ENCODE peak calls at places on chromosomes 11 and 22, in nine cellular contexts. One of them, this sample, is unnamed.

GRCh38 chr22:50199251-50199721 is 1.5 kb upstream of the SELENOO start:
- DNase-seq in adrenal gland: no peak
- DNase-seq in tibial nerve: no peak
- DNase-seq in ovary: peak
- DNase-seq in esophagus muscularis mucosa: no peak
- DNase-seq in uterus: no peak
- DNase-seq in stomach: no peak
- DNase-seq in heart left ventricle: no peak
- DNase-seq in transverse colon: no peak
- DNase-seq in this sample: no peak

GRCh38 chr11:94968334-94968958 is 4.9 kb downstream of the CWC15 start:
- DNase-seq in adrenal gland: no peak
- DNase-seq in tibial nerve: no peak
- DNase-seq in ovary: no peak
- DNase-seq in esophagus muscularis mucosa: no peak
- DNase-seq in uterus: no peak
- DNase-seq in stomach: no peak
- DNase-seq in heart left ventricle: no peak
- DNase-seq in transverse colon: no peak
- DNase-seq in this sample: no peak

GRCh38 chr11:44990665-44991064 is 40.0 kb upstream of the TP53I11 start:
- DNase-seq in adrenal gland: no peak
- DNase-seq in tibial nerve: no peak
- DNase-seq in ovary: no peak
- DNase-seq in esophagus muscularis mucosa: no peak
- DNase-seq in uterus: no peak
- DNase-seq in stomach: no peak
- DNase-seq in heart left ventricle: no peak
- DNase-seq in transverse colon: no peak
- DNase-seq in this sample: peak

GRCh38 chr11:69295995-69296889 is 2.3 kb downstream of the MYEOV start:
- DNase-seq in adrenal gland: peak
- DNase-seq in tibial nerve: peak
- DNase-seq in ovary: no peak
- DNase-seq in esophagus muscularis mucosa: no peak
- DNase-seq in uterus: no peak
- DNase-seq in stomach: peak
- DNase-seq in heart left ventricle: no peak
- DNase-seq in transverse colon: peak
- DNase-seq in this sample: peak

GRCh38 chr11:96228472-96228871 is 114.5 kb downstream of the MAML2 start:
- DNase-seq in adrenal gland: peak
- DNase-seq in tibial nerve: peak
- DNase-seq in ovary: peak
- DNase-seq in esophagus muscularis mucosa: no peak
- DNase-seq in uterus: peak
- DNase-seq in stomach: peak
- DNase-seq in heart left ventricle: peak
- DNase-seq in transverse colon: peak
- DNase-seq in this sample: peak

GRCh38 chr11:68551777-68552176 is 91.2 kb downstream of the PPP6R3 start:
- DNase-seq in adrenal gland: no peak
- DNase-seq in tibial nerve: no peak
- DNase-seq in ovary: no peak
- DNase-seq in esophagus muscularis mucosa: no peak
- DNase-seq in uterus: no peak
- DNase-seq in stomach: no peak
- DNase-seq in heart left ventricle: no peak
- DNase-seq in transverse colon: no peak
- DNase-seq in this sample: no peak

GRCh38 chr22:24969588-24970301 is 17.2 kb downstream of the KIAA1671 start:
- DNase-seq in adrenal gland: peak
- DNase-seq in tibial nerve: peak
- DNase-seq in ovary: no peak
- DNase-seq in esophagus muscularis mucosa: no peak
- DNase-seq in uterus: peak
- DNase-seq in stomach: no peak
- DNase-seq in heart left ventricle: peak
- DNase-seq in transverse colon: peak
- DNase-seq in this sample: no peak

GRCh38 chr22:26939466-26939865 is 282.1 kb downstream of the MIAT start:
- DNase-seq in adrenal gland: no peak
- DNase-seq in tibial nerve: no peak
- DNase-seq in ovary: no peak
- DNase-seq in esophagus muscularis mucosa: no peak
- DNase-seq in uterus: no peak
- DNase-seq in stomach: no peak
- DNase-seq in heart left ventricle: no peak
- DNase-seq in transverse colon: no peak
- DNase-seq in this sample: no peak

GRCh38 chr11:662689-663274 is 25.7 kb downstream of the DRD4 start:
- DNase-seq in adrenal gland: peak
- DNase-seq in tibial nerve: peak
- DNase-seq in ovary: peak
- DNase-seq in esophagus muscularis mucosa: no peak
- DNase-seq in uterus: peak
- DNase-seq in stomach: peak
- DNase-seq in heart left ventricle: peak
- DNase-seq in transverse colon: peak
- DNase-seq in this sample: no peak

GRCh38 chr22:20606041-20606783 is 98.8 kb downstream of the MED15 start:
- DNase-seq in adrenal gland: peak
- DNase-seq in tibial nerve: no peak
- DNase-seq in ovary: peak
- DNase-seq in esophagus muscularis mucosa: no peak
- DNase-seq in uterus: no peak
- DNase-seq in stomach: peak
- DNase-seq in heart left ventricle: no peak
- DNase-seq in transverse colon: peak
- DNase-seq in this sample: no peak

GRCh38 chr11:44407211-44407996 is 97.5 kb upstream of the ALX4 start:
- DNase-seq in adrenal gland: no peak
- DNase-seq in tibial nerve: no peak
- DNase-seq in ovary: no peak
- DNase-seq in esophagus muscularis mucosa: no peak
- DNase-seq in uterus: no peak
- DNase-seq in stomach: no peak
- DNase-seq in heart left ventricle: peak
- DNase-seq in transverse colon: no peak
- DNase-seq in this sample: peak

GRCh38 chr22:29719894-29720645 is at the start of gene CABP7:
- DNase-seq in adrenal gland: no peak
- DNase-seq in tibial nerve: no peak
- DNase-seq in ovary: no peak
- DNase-seq in esophagus muscularis mucosa: no peak
- DNase-seq in uterus: no peak
- DNase-seq in stomach: no peak
- DNase-seq in heart left ventricle: no peak
- DNase-seq in transverse colon: no peak
- DNase-seq in this sample: no peak

GRCh38 chr11:74535371-74536118 is 42.0 kb upstream of the LIPT2 start:
- DNase-seq in adrenal gland: no peak
- DNase-seq in tibial nerve: no peak
- DNase-seq in ovary: no peak
- DNase-seq in esophagus muscularis mucosa: no peak
- DNase-seq in uterus: no peak
- DNase-seq in stomach: no peak
- DNase-seq in heart left ventricle: no peak
- DNase-seq in transverse colon: no peak
- DNase-seq in this sample: no peak

GRCh38 chr11:31598454-31598853 is 88.9 kb downstream of the ELP4 start:
- DNase-seq in adrenal gland: no peak
- DNase-seq in tibial nerve: no peak
- DNase-seq in ovary: no peak
- DNase-seq in esophagus muscularis mucosa: no peak
- DNase-seq in uterus: no peak
- DNase-seq in stomach: no peak
- DNase-seq in heart left ventricle: no peak
- DNase-seq in transverse colon: no peak
- DNase-seq in this sample: no peak

GRCh38 chr11:122706689-122707088 is 51.2 kb downstream of the UBASH3B start:
- DNase-seq in adrenal gland: no peak
- DNase-seq in tibial nerve: no peak
- DNase-seq in ovary: no peak
- DNase-seq in esophagus muscularis mucosa: no peak
- DNase-seq in uterus: no peak
- DNase-seq in stomach: no peak
- DNase-seq in heart left ventricle: no peak
- DNase-seq in transverse colon: no peak
- DNase-seq in this sample: no peak

GRCh38 chr11:85912414-85912813 is 57.2 kb downstream of the CCDC83 start:
- DNase-seq in adrenal gland: no peak
- DNase-seq in tibial nerve: no peak
- DNase-seq in ovary: no peak
- DNase-seq in esophagus muscularis mucosa: no peak
- DNase-seq in uterus: no peak
- DNase-seq in stomach: no peak
- DNase-seq in heart left ventricle: no peak
- DNase-seq in transverse colon: no peak
- DNase-seq in this sample: no peak
- TF ChIP-seq POLR2A in adrenal gland: no peak
- TF ChIP-seq POLR2A in tibial nerve: no peak
- TF ChIP-seq POLR2A in ovary: no peak
- TF ChIP-seq POLR2A in esophagus muscularis mucosa: no peak
- TF ChIP-seq POLR2A in uterus: no peak
- TF ChIP-seq POLR2A in stomach: no peak
- TF ChIP-seq POLR2A in heart left ventricle: no peak
- TF ChIP-seq POLR2A in transverse colon: no peak
- TF ChIP-seq POLR2A in this sample: no peak

DNA sequence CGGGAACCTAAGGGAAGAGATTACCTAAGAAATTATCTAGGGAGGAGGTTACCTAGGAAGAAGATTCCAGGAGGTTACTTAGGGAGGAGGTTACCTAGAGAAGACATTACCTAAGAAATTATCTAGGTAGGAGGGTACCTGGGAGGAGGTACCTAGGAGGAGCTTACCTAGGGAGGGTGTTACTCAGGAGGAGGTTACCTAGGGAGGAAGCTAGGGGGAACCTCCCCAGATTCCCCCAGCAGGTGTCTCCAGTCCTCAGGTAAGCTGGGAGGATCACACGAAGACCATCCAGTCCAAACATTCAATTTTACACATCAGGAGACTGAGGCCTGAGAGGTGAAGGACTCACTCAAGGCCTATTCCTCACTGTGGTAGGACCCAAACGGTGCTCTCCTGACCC is 482.8 kb downstream of the TBC1D22A start:
- DNase-seq in adrenal gland: no peak
- DNase-seq in tibial nerve: no peak
- DNase-seq in ovary: no peak
- DNase-seq in esophagus muscularis mucosa: peak
- DNase-seq in uterus: no peak
- DNase-seq in stomach: no peak
- DNase-seq in heart left ventricle: no peak
- DNase-seq in transverse colon: no peak
- DNase-seq in this sample: no peak
- H3K4me3 ChIP-seq in adrenal gland: no peak
- H3K4me3 ChIP-seq in tibial nerve: no peak
- H3K4me3 ChIP-seq in ovary: no peak
- H3K4me3 ChIP-seq in esophagus muscularis mucosa: no peak
- H3K4me3 ChIP-seq in uterus: no peak
- H3K4me3 ChIP-seq in stomach: no peak
- H3K4me3 ChIP-seq in heart left ventricle: no peak
- H3K4me3 ChIP-seq in transverse colon: no peak
- H3K4me3 ChIP-seq in this sample: no peak

GRCh38 chr11:70420008-70420464 is 21.7 kb downstream of the CTTN start:
- DNase-seq in adrenal gland: no peak
- DNase-seq in tibial nerve: no peak
- DNase-seq in ovary: peak
- DNase-seq in esophagus muscularis mucosa: no peak
- DNase-seq in uterus: no peak
- DNase-seq in stomach: no peak
- DNase-seq in heart left ventricle: no peak
- DNase-seq in transverse colon: no peak
- DNase-seq in this sample: no peak
- TF ChIP-seq POLR2A in adrenal gland: no peak
- TF ChIP-seq POLR2A in tibial nerve: no peak
- TF ChIP-seq POLR2A in ovary: no peak
- TF ChIP-seq POLR2A in esophagus muscularis mucosa: no peak
- TF ChIP-seq POLR2A in uterus: no peak
- TF ChIP-seq POLR2A in stomach: no peak
- TF ChIP-seq POLR2A in heart left ventricle: no peak
- TF ChIP-seq POLR2A in transverse colon: no peak
- TF ChIP-seq POLR2A in this sample: no peak

GRCh38 chr11:120381401-120381800 is 45.2 kb downstream of the ARHGEF12 start:
- DNase-seq in adrenal gland: no peak
- DNase-seq in tibial nerve: no peak
- DNase-seq in ovary: no peak
- DNase-seq in esophagus muscularis mucosa: no peak
- DNase-seq in uterus: no peak
- DNase-seq in stomach: no peak
- DNase-seq in heart left ventricle: no peak
- DNase-seq in transverse colon: no peak
- DNase-seq in this sample: no peak

GRCh38 chr11:120385690-120386089 is 49.5 kb downstream of the ARHGEF12 start:
- DNase-seq in adrenal gland: no peak
- DNase-seq in tibial nerve: no peak
- DNase-seq in ovary: no peak
- DNase-seq in esophagus muscularis mucosa: no peak
- DNase-seq in uterus: no peak
- DNase-seq in stomach: no peak
- DNase-seq in heart left ventricle: no peak
- DNase-seq in transverse colon: no peak
- DNase-seq in this sample: no peak

GRCh38 chr11:120385110-120385509 is 48.9 kb downstream of the ARHGEF12 start:
- DNase-seq in adrenal gland: no peak
- DNase-seq in tibial nerve: no peak
- DNase-seq in ovary: no peak
- DNase-seq in esophagus muscularis mucosa: no peak
- DNase-seq in uterus: no peak
- DNase-seq in stomach: no peak
- DNase-seq in heart left ventricle: no peak
- DNase-seq in transverse colon: no peak
- DNase-seq in this sample: no peak

GRCh38 chr11:120384476-120384875 is 48.3 kb downstream of the ARHGEF12 start:
- DNase-seq in adrenal gland: no peak
- DNase-seq in tibial nerve: no peak
- DNase-seq in ovary: no peak
- DNase-seq in esophagus muscularis mucosa: no peak
- DNase-seq in uterus: no peak
- DNase-seq in stomach: no peak
- DNase-seq in heart left ventricle: no peak
- DNase-seq in transverse colon: no peak
- DNase-seq in this sample: no peak

DNA sequence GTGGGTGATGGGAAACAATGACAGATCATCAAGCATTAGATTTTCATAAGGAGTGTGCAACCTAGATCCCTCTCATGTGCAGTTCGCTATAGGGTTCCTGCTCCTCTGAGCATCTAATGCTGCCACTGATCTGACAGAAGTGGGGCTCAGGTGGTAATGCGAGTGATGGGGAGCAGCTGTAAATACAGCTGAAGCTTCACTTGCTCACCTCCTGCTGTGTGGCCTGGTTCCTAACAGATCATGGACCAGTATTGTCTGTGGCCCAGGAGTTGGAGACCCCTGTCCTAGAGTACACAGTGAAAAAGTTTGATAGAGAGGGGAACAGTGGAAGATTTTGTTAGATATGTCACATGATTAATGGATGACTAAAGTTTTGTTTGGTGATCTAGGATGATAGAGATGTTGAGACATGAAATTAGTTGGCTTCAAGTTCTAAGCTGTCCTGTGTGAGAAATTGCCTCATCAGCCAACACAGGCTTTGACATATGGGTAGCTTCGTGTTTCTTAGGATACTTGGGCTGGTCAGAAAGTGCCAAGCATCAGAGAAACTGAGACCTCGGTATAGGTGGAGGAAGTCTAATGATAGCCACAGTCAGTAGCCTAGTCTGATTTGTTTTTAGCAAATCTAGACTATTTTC is 47.4 kb downstream of the ARHGEF12 start:
- DNase-seq in adrenal gland: no peak
- DNase-seq in tibial nerve: no peak
- DNase-seq in ovary: no peak
- DNase-seq in esophagus muscularis mucosa: no peak
- DNase-seq in uterus: no peak
- DNase-seq in stomach: no peak
- DNase-seq in heart left ventricle: no peak
- DNase-seq in transverse colon: no peak
- DNase-seq in this sample: no peak
- H3K4me3 ChIP-seq in adrenal gland: no peak
- H3K4me3 ChIP-seq in tibial nerve: no peak
- H3K4me3 ChIP-seq in ovary: no peak
- H3K4me3 ChIP-seq in esophagus muscularis mucosa: no peak
- H3K4me3 ChIP-seq in uterus: no peak
- H3K4me3 ChIP-seq in stomach: no peak
- H3K4me3 ChIP-seq in heart left ventricle: no peak
- H3K4me3 ChIP-seq in transverse colon: no peak
- H3K4me3 ChIP-seq in this sample: no peak

This sample was measured in lower leg skin.